ENCODE peak calls at places on chromosomes 5 and 9, in seven cellular contexts. L, Y, B, X, Z, C and G are unnamed samples.

GRCh38 chr5:159104058-159104651 is 4.4 kb upstream of the EBF1 start:
- DNase-seq in Z (no peak), X (no peak), B (no peak), C (no peak), L (no peak), Y (no peak), G (no peak)

GRCh38 chr5:171568389-171568788 is 148.9 kb downstream of the FGF18 start:
- DNase-seq in B (no peak), C (no peak), Z (no peak), Y (no peak), L (no peak), X (no peak), G (no peak)

GRCh38 chr9:4828776-4829175 is 36.0 kb downstream of the RCL1 start:
- DNase-seq in Z (no peak), L (no peak), X (no peak), C (no peak), B (no peak), Y (no peak), G (no peak)

GRCh38 chr5:30050056-30050815 is 1143.2 kb upstream of the CDH6 start:
- DNase-seq in B (no peak), Z (no peak), X (no peak), C (no peak), L (no peak), Y (no peak), G (no peak)

GRCh38 chr5:53430618-53431252 is 49.7 kb upstream of the FST start:
- DNase-seq in X (no peak), Z (no peak), B (no peak), C (peak), Y (no peak), L (peak), G (no peak)

GRCh38 chr5:6721442-6721841 is 8.2 kb downstream of the TENT4A start:
- DNase-seq in X (no peak), C (no peak), L (no peak), Z (no peak), Y (no peak), B (no peak), G (no peak)

GRCh38 chr9:134624119-134624826 is 17.3 kb upstream of the COL5A1 start:
- DNase-seq in Z (no peak), C (no peak), L (no peak), X (no peak), B (no peak), Y (peak), G (peak)

GRCh38 chr9:111815200-111816070 is 20.7 kb upstream of the SHOC1 start:
- DNase-seq in L (no peak), B (no peak), Z (no peak), Y (no peak), C (no peak), X (no peak), G (no peak)

GRCh38 chr9:123128591-123128990 is 95.1 kb downstream of the GPR21 start:
- DNase-seq in L (no peak), Z (no peak), B (no peak), C (no peak), X (no peak), Y (no peak), G (no peak)